ENCODE peak calls at places on chromosomes 12 and 14, in ten cellular contexts. C, P, D, U, Q, S, Y, T, F and W are unnamed samples.
A peak's percentile ranks its signal among the peaks of the same experiment; 100 is the strongest.

GRCh38 chr14:65191716-65192115 is 89.4 kb upstream of the MAX start:
- DNase-seq in C (no peak), P (no peak), D (no peak), U (no peak), Q (no peak), S (no peak), Y (no peak), T (no peak), F (no peak), W (no peak)

GRCh38 chr12:52515927-52516831 is 4.0 kb downstream of the KRT5 start:
- DNase-seq in C (no peak), P (peak; percentile 60), D (no peak), U (no peak), Q (no peak), S (peak; percentile 21), Y (no peak), T (no peak), F (no peak), W (no peak)

GRCh38 chr14:73749706-73750105 is 35.5 kb upstream of the PNMA1 start:
- DNase-seq in C (no peak), P (no peak), D (no peak), U (no peak), Q (no peak), S (no peak), Y (no peak), T (no peak), F (no peak), W (no peak)

GRCh38 chr12:82708507-82708906 is 21.8 kb downstream of the TMTC2 start:
- DNase-seq in C (no peak), P (no peak), D (no peak), U (no peak), Q (no peak), S (no peak), Y (no peak), T (no peak), F (no peak), W (no peak)

GRCh38 chr14:75340921-75341320 is 62.3 kb downstream of the FOS start:
- DNase-seq in C (no peak), P (no peak), D (no peak), U (no peak), Q (no peak), S (peak; percentile 72), Y (no peak), T (no peak), F (no peak), W (no peak)

GRCh38 chr12:120234643-120235368 is 30.7 kb downstream of the PXN start:
- DNase-seq in C (no peak), P (peak; percentile 71), D (no peak), U (peak; percentile 50), Q (no peak), S (peak; percentile 79), Y (peak; percentile 99), T (peak; percentile 60), F (peak; percentile 74), W (no peak)

GRCh38 chr12:39619316-39619659 is 315 bp downstream of the ABCD2 start:
- DNase-seq in C (no peak), P (no peak), D (no peak), U (no peak), Q (no peak), S (no peak), Y (no peak), T (no peak), F (no peak), W (no peak)

GRCh38 chr12:54296393-54297121 is 4.3 kb downstream of the NFE2 start:
- DNase-seq in C (no peak), P (no peak), D (no peak), U (no peak), Q (no peak), S (no peak), Y (no peak), T (no peak), F (no peak), W (no peak)

GRCh38 chr14:68730811-68731425 is 61.9 kb downstream of the ZFP36L1 start:
- DNase-seq in C (no peak), P (no peak), D (no peak), U (no peak), Q (no peak), S (no peak), Y (no peak), T (no peak), F (no peak), W (no peak)

GRCh38 chr12:106736051-106736957 is 38.2 kb upstream of the RIC8B start:
- DNase-seq in C (no peak), P (no peak), D (no peak), U (no peak), Q (no peak), S (no peak), Y (peak; percentile 3), T (no peak), F (no peak), W (no peak)

GRCh38 chr12:1500095-1500801 is 94.1 kb downstream of the FBXL14 start:
- DNase-seq in C (no peak), P (no peak), D (no peak), U (no peak), Q (no peak), S (no peak), Y (peak; percentile 60), T (no peak), F (peak; percentile 49), W (no peak)

GRCh38 chr14:75306917-75307699 is 28.5 kb downstream of the FOS start:
- DNase-seq in C (no peak), P (peak; percentile 68), D (no peak), U (peak; percentile 76), Q (no peak), S (no peak), Y (no peak), T (no peak), F (no peak), W (no peak)

GRCh38 chr12:129675947-129676346 is 227.9 kb downstream of the TMEM132D start:
- DNase-seq in C (no peak), P (no peak), D (no peak), U (no peak), Q (no peak), S (no peak), Y (no peak), T (no peak), F (no peak), W (no peak)

GRCh38 chr14:58106446-58106845 is 45.6 kb downstream of the ARMH4 start:
- DNase-seq in C (no peak), P (no peak), D (no peak), U (no peak), Q (no peak), S (no peak), Y (no peak), T (no peak), F (no peak), W (no peak)

GRCh38 chr12:46455648-46456352 is 83.2 kb upstream of the SLC38A2 start:
- DNase-seq in C (no peak), P (peak; percentile 47), D (no peak), U (no peak), Q (no peak), S (no peak), Y (no peak), T (no peak), F (no peak), W (no peak)

GRCh38 chr12:131507881-131508280 is 203.0 kb upstream of the SFSWAP start:
- DNase-seq in C (no peak), P (no peak), D (no peak), U (no peak), Q (no peak), S (no peak), Y (no peak), T (no peak), F (no peak), W (no peak)

GRCh38 chr12:3135522-3136461 is 58.6 kb downstream of the TSPAN9 start:
- DNase-seq in C (peak; percentile 24), P (peak; percentile 89), D (peak; percentile 14), U (peak; percentile 70), Q (no peak), S (no peak), Y (peak; percentile 84), T (peak; percentile 77), F (no peak), W (peak; percentile 61)

GRCh38 chr14:83463500-83464098 is 1929.9 kb upstream of the SEL1L start:
- DNase-seq in C (no peak), P (peak; percentile 21), D (no peak), U (peak; percentile 71), Q (no peak), S (peak; percentile 36), Y (peak; percentile 27), T (peak; percentile 0), F (no peak), W (peak; percentile 69)